ENCODE peak calls at places on chromosomes 16 and 17, in five cellular contexts. One of them, this sample, is unnamed.

GRCh38 chr17:63431939-63432804 is 13.9 kb downstream of the CYB561 start:
- DNase-seq in HCT116: no peak
- DNase-seq in IMR-90: peak; percentile 66
- DNase-seq in SK-N-SH: peak; percentile 92
- DNase-seq in OCI-LY7: no peak
- DNase-seq in this sample: peak; percentile 64

GRCh38 chr17:28940675-28941074 is 10.6 kb downstream of the PHF12 start:
- DNase-seq in IMR-90: no peak
- DNase-seq in SK-N-SH: no peak
- DNase-seq in HCT116: no peak
- DNase-seq in OCI-LY7: no peak
- DNase-seq in this sample: no peak

GRCh38 chr16:75225678-75226515 is 7.1 kb downstream of the CTRB1 start:
- DNase-seq in OCI-LY7: no peak
- DNase-seq in SK-N-SH: no peak
- DNase-seq in IMR-90: no peak
- DNase-seq in HCT116: no peak
- DNase-seq in this sample: no peak

GRCh38 chr17:57555636-57556175 is 189.4 kb downstream of the CCDC182 start:
- DNase-seq in IMR-90: no peak
- DNase-seq in HCT116: no peak
- DNase-seq in OCI-LY7: peak; percentile 53
- DNase-seq in SK-N-SH: no peak
- DNase-seq in this sample: no peak

GRCh38 chr16:28264656-28265055 is 27.7 kb upstream of the SBK1 start:
- DNase-seq in IMR-90: peak; percentile 5
- DNase-seq in OCI-LY7: no peak
- DNase-seq in SK-N-SH: no peak
- DNase-seq in HCT116: no peak
- DNase-seq in this sample: no peak

GRCh38 chr17:48283907-48284306 is 146.1 kb downstream of the SKAP1 start:
- DNase-seq in SK-N-SH: no peak
- DNase-seq in OCI-LY7: no peak
- DNase-seq in IMR-90: no peak
- DNase-seq in HCT116: no peak
- DNase-seq in this sample: no peak

GRCh38 chr17:55053855-55054254 is 85.3 kb downstream of the STXBP4 start:
- DNase-seq in IMR-90: peak; percentile 13
- DNase-seq in SK-N-SH: peak; percentile 3
- DNase-seq in HCT116: no peak
- DNase-seq in OCI-LY7: peak; percentile 20
- DNase-seq in this sample: no peak

GRCh38 chr16:84526794-84527485 is 22.5 kb upstream of the MEAK7 start:
- DNase-seq in SK-N-SH: no peak
- DNase-seq in HCT116: no peak
- DNase-seq in IMR-90: peak; percentile 49
- DNase-seq in OCI-LY7: no peak
- DNase-seq in this sample: no peak

GRCh38 chr16:6695666-6696065 is 637.0 kb upstream of the RBFOX1 start:
- DNase-seq in OCI-LY7: no peak
- DNase-seq in SK-N-SH: no peak
- DNase-seq in HCT116: no peak
- DNase-seq in IMR-90: no peak
- DNase-seq in this sample: no peak

GRCh38 chr16:31414706-31415105 is 13.5 kb downstream of the COX6A2 start:
- DNase-seq in IMR-90: no peak
- DNase-seq in OCI-LY7: no peak
- DNase-seq in HCT116: no peak
- DNase-seq in SK-N-SH: no peak
- DNase-seq in this sample: no peak

GRCh38 chr17:12078791-12079190 is 58.1 kb downstream of the MAP2K4 start:
- DNase-seq in HCT116: no peak
- DNase-seq in IMR-90: peak; percentile 83
- DNase-seq in SK-N-SH: no peak
- DNase-seq in OCI-LY7: no peak
- DNase-seq in this sample: no peak

GRCh38 chr16:2195316-2196161 is 866 bp downstream of the CASKIN1 start:
- DNase-seq in OCI-LY7: no peak
- DNase-seq in HCT116: no peak
- DNase-seq in IMR-90: no peak
- DNase-seq in SK-N-SH: peak; percentile 70
- DNase-seq in this sample: no peak

GRCh38 chr16:81008151-81008789 is 1.3 kb downstream of the CENPN start:
- DNase-seq in HCT116: no peak
- DNase-seq in SK-N-SH: no peak
- DNase-seq in OCI-LY7: no peak
- DNase-seq in IMR-90: no peak
- DNase-seq in this sample: no peak

GRCh38 chr17:62626719-62627218 is 701 bp upstream of the MRC2 start:
- DNase-seq in IMR-90: peak; percentile 90
- DNase-seq in HCT116: no peak
- DNase-seq in OCI-LY7: no peak
- DNase-seq in SK-N-SH: peak; percentile 88
- DNase-seq in this sample: peak; percentile 76

GRCh38 chr16:58027341-58028167 is 2.0 kb downstream of the MMP15 start:
- DNase-seq in HCT116: peak; percentile 36
- DNase-seq in OCI-LY7: no peak
- DNase-seq in SK-N-SH: peak; percentile 63
- DNase-seq in IMR-90: no peak
- DNase-seq in this sample: peak; percentile 81

GRCh38 chr17:51948128-51948527 is 210.4 kb downstream of the CA10 start:
- DNase-seq in HCT116: no peak
- DNase-seq in OCI-LY7: no peak
- DNase-seq in SK-N-SH: no peak
- DNase-seq in IMR-90: no peak
- DNase-seq in this sample: no peak

GRCh38 chr16:69087161-69087581 is 18.3 kb upstream of the HAS3 start:
- DNase-seq in IMR-90: no peak
- DNase-seq in HCT116: no peak
- DNase-seq in SK-N-SH: no peak
- DNase-seq in OCI-LY7: no peak
- DNase-seq in this sample: peak; percentile 76

GRCh38 chr17:17073627-17074521 is 31.6 kb downstream of the MPRIP start:
- DNase-seq in OCI-LY7: no peak
- DNase-seq in SK-N-SH: no peak
- DNase-seq in IMR-90: peak; percentile 15
- DNase-seq in HCT116: no peak
- DNase-seq in this sample: peak; percentile 41

GRCh38 chr17:59423903-59424302 is 92.4 kb downstream of the YPEL2 start:
- DNase-seq in SK-N-SH: no peak
- DNase-seq in IMR-90: no peak
- DNase-seq in OCI-LY7: no peak
- DNase-seq in HCT116: no peak
- DNase-seq in this sample: no peak

GRCh38 chr16:16139806-16140205 is 83.5 kb downstream of the ABCC6 start:
- DNase-seq in SK-N-SH: no peak
- DNase-seq in OCI-LY7: no peak
- DNase-seq in HCT116: no peak
- DNase-seq in IMR-90: no peak
- DNase-seq in this sample: no peak

GRCh38 chr17:65558683-65559311 is 2.7 kb downstream of the AXIN2 start:
- DNase-seq in OCI-LY7: no peak
- DNase-seq in SK-N-SH: peak; percentile 64
- DNase-seq in HCT116: no peak
- DNase-seq in IMR-90: no peak
- DNase-seq in this sample: peak; percentile 70

GRCh38 chr16:74865922-74866598 is 91.4 kb upstream of the FA2H start:
- DNase-seq in SK-N-SH: no peak
- DNase-seq in HCT116: no peak
- DNase-seq in IMR-90: no peak
- DNase-seq in OCI-LY7: no peak
- DNase-seq in this sample: no peak

GRCh38 chr17:60743812-60744211 is 66.2 kb downstream of the BCAS3 start:
- DNase-seq in HCT116: peak; percentile 28
- DNase-seq in OCI-LY7: no peak
- DNase-seq in IMR-90: peak; percentile 43
- DNase-seq in SK-N-SH: no peak
- DNase-seq in this sample: no peak

GRCh38 chr17:30393911-30394867 is 15.5 kb downstream of the CPD start:
- DNase-seq in SK-N-SH: no peak
- DNase-seq in IMR-90: no peak
- DNase-seq in OCI-LY7: no peak
- DNase-seq in HCT116: no peak
- DNase-seq in this sample: no peak

GRCh38 chr16:70610273-70611223 is 35.8 kb upstream of the IL34 start:
- DNase-seq in HCT116: no peak
- DNase-seq in IMR-90: no peak
- DNase-seq in OCI-LY7: no peak
- DNase-seq in SK-N-SH: no peak
- DNase-seq in this sample: no peak

GRCh38 chr17:49063652-49064051 is 66.5 kb downstream of the IGF2BP1 start:
- DNase-seq in IMR-90: no peak
- DNase-seq in OCI-LY7: no peak
- DNase-seq in HCT116: no peak
- DNase-seq in SK-N-SH: no peak
- DNase-seq in this sample: no peak

GRCh38 chr17:48215583-48216139 is 108.1 kb downstream of the SNX11 start:
- DNase-seq in IMR-90: peak; percentile 28
- DNase-seq in OCI-LY7: no peak
- DNase-seq in SK-N-SH: peak; percentile 26
- DNase-seq in HCT116: peak; percentile 71
- DNase-seq in this sample: no peak

GRCh38 chr17:17154981-17155380 is 51.2 kb downstream of the PLD6 start:
- DNase-seq in HCT116: no peak
- DNase-seq in OCI-LY7: no peak
- DNase-seq in SK-N-SH: no peak
- DNase-seq in IMR-90: no peak
- DNase-seq in this sample: no peak

GRCh38 chr17:63993368-63993990 is 4.7 kb upstream of the PRR29 start:
- DNase-seq in HCT116: no peak
- DNase-seq in SK-N-SH: peak; percentile 19
- DNase-seq in OCI-LY7: peak; percentile 45
- DNase-seq in IMR-90: no peak
- DNase-seq in this sample: no peak

GRCh38 chr17:55588446-55588845 is 77.2 kb upstream of the SMIM36 start:
- DNase-seq in OCI-LY7: no peak
- DNase-seq in SK-N-SH: no peak
- DNase-seq in HCT116: no peak
- DNase-seq in IMR-90: peak; percentile 16
- DNase-seq in this sample: no peak

GRCh38 chr16:57349212-57350031 is 9.2 kb upstream of the CCL22 start:
- DNase-seq in SK-N-SH: no peak
- DNase-seq in IMR-90: no peak
- DNase-seq in HCT116: no peak
- DNase-seq in OCI-LY7: peak; percentile 45
- DNase-seq in this sample: no peak

GRCh38 chr16:81263470-81264200 is 25.1 kb downstream of the BCO1 start:
- DNase-seq in HCT116: no peak
- DNase-seq in OCI-LY7: no peak
- DNase-seq in IMR-90: peak; percentile 45
- DNase-seq in SK-N-SH: no peak
- DNase-seq in this sample: no peak

GRCh38 chr17:39928868-39929651 is 1.5 kb downstream of the LRRC3C start:
- DNase-seq in IMR-90: peak; percentile 96
- DNase-seq in SK-N-SH: no peak
- DNase-seq in HCT116: peak; percentile 19
- DNase-seq in OCI-LY7: no peak
- DNase-seq in this sample: no peak

GRCh38 chr17:4332296-4332970 is 34.0 kb downstream of the UBE2G1 start:
- DNase-seq in IMR-90: peak; percentile 33
- DNase-seq in HCT116: no peak
- DNase-seq in OCI-LY7: no peak
- DNase-seq in SK-N-SH: no peak
- DNase-seq in this sample: no peak

GRCh38 chr16:49546735-49547134 is 173.1 kb downstream of the C16orf78 start:
- DNase-seq in HCT116: no peak
- DNase-seq in OCI-LY7: no peak
- DNase-seq in SK-N-SH: no peak
- DNase-seq in IMR-90: no peak
- DNase-seq in this sample: no peak

GRCh38 chr16:49547448-49547847 is 173.8 kb downstream of the C16orf78 start:
- DNase-seq in SK-N-SH: no peak
- DNase-seq in OCI-LY7: no peak
- DNase-seq in IMR-90: no peak
- DNase-seq in HCT116: no peak
- DNase-seq in this sample: no peak

GRCh38 chr16:49552273-49552928 is 178.8 kb downstream of the C16orf78 start:
- DNase-seq in IMR-90: no peak
- DNase-seq in SK-N-SH: no peak
- DNase-seq in OCI-LY7: no peak
- DNase-seq in HCT116: no peak
- DNase-seq in this sample: no peak

GRCh38 chr16:49548571-49548970 is 175.0 kb downstream of the C16orf78 start:
- DNase-seq in IMR-90: no peak
- DNase-seq in SK-N-SH: no peak
- DNase-seq in OCI-LY7: no peak
- DNase-seq in HCT116: no peak
- DNase-seq in this sample: no peak

DNA sequence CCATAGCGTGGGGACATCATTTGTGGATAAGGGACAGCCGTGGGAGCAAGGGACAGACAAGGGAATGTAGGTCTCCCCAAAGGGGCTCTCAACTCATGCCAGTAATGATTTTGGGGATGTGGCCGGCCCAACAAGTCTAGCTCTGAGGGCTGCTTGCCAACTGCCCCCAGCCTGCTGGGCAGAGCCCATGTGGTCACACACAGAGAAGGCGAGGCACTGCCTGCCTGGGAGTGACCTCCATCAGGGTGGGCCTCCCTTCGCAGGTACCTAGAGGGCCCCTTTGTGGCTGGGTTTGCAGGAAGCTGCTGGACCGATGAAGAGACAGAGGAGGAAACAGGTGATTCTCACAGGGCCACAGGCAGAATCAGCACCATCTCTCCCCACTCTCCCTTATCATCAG is 177.1 kb downstream of the C16orf78 start:
- DNase-seq in OCI-LY7: no peak
- DNase-seq in IMR-90: no peak
- DNase-seq in HCT116: no peak
- DNase-seq in SK-N-SH: no peak
- DNase-seq in this sample: no peak
- H3K4me1 ChIP-seq in OCI-LY7: no peaks in the 10 kb centered on the region
- H3K4me1 ChIP-seq in IMR-90: no peaks in the 10 kb centered on the region
- H3K4me1 ChIP-seq in HCT116: no peaks in the 10 kb centered on the region
- H3K4me1 ChIP-seq in SK-N-SH: peaks cover 41% of the 10 kb centered on the region
- H3K4me1 ChIP-seq in this sample: no peaks in the 10 kb centered on the region

GRCh38 chr16:10937068-10937859 is 5.0 kb downstream of the DEXI start:
- DNase-seq in OCI-LY7: no peak
- DNase-seq in HCT116: no peak
- DNase-seq in IMR-90: no peak
- DNase-seq in SK-N-SH: no peak
- DNase-seq in this sample: peak; percentile 64
- H3K4me3 ChIP-seq in OCI-LY7: no peak overlapping the region
- H3K4me3 ChIP-seq in HCT116: no peak overlapping the region
- H3K4me3 ChIP-seq in IMR-90: no peak overlapping the region
- H3K4me3 ChIP-seq in SK-N-SH: no peak overlapping the region
- H3K4me3 ChIP-seq in this sample: peak overlapping the region; percentile 32

GRCh38 chr17:14121952-14122351 is 52.6 kb downstream of the COX10 start:
- DNase-seq in OCI-LY7: no peak
- DNase-seq in SK-N-SH: no peak
- DNase-seq in IMR-90: no peak
- DNase-seq in HCT116: no peak
- DNase-seq in this sample: no peak
- H3K4me1 ChIP-seq in OCI-LY7: peaks cover 6% of the 10 kb centered on the region
- H3K4me1 ChIP-seq in SK-N-SH: no peaks in the 10 kb centered on the region
- H3K4me1 ChIP-seq in IMR-90: no peaks in the 10 kb centered on the region
- H3K4me1 ChIP-seq in HCT116: no peaks in the 10 kb centered on the region
- H3K4me1 ChIP-seq in this sample: no peaks in the 10 kb centered on the region

GRCh38 chr17:68698761-68699160 is 97.6 kb upstream of the FAM20A start:
- DNase-seq in SK-N-SH: no peak
- DNase-seq in IMR-90: no peak
- DNase-seq in HCT116: no peak
- DNase-seq in OCI-LY7: no peak
- DNase-seq in this sample: no peak
- H3K4me3 ChIP-seq in SK-N-SH: no peak overlapping the region
- H3K4me3 ChIP-seq in IMR-90: no peak overlapping the region
- H3K4me3 ChIP-seq in HCT116: no peak overlapping the region
- H3K4me3 ChIP-seq in OCI-LY7: no peak overlapping the region
- H3K4me3 ChIP-seq in this sample: no peak overlapping the region

This sample was measured in upper lobe of right lung.